ENCODE peak calls at places on chromosomes 2 and 18, in four cellular contexts. R, U, Z and V are unnamed samples.

GRCh38 chr2:42359894-42360483 is 1.0 kb downstream of the COX7A2L start:
- DNase-seq in R (peak), U (no peak), Z (no peak), V (no peak)

GRCh38 chr18:68448736-68449135 is 266.2 kb downstream of the TMX3 start:
- DNase-seq in R (peak), U (no peak), Z (no peak), V (no peak)

GRCh38 chr2:1865716-1866234 is 121.5 kb upstream of the PXDN start:
- DNase-seq in R (no peak), U (no peak), Z (no peak), V (no peak)

GRCh38 chr2:44736270-44736942 is 205.1 kb upstream of the SIX3 start:
- DNase-seq in R (no peak), U (no peak), Z (no peak), V (no peak)

GRCh38 chr18:331231-331771 is 63.5 kb upstream of the THOC1 start:
- DNase-seq in R (no peak), U (no peak), Z (no peak), V (no peak)

GRCh38 chr2:129129087-129129486 is 810.4 kb upstream of the HS6ST1 start:
- DNase-seq in R (no peak), U (no peak), Z (no peak), V (no peak)

GRCh38 chr18:8871484-8871883 is 166.1 kb downstream of the MTCL1 start:
- DNase-seq in R (no peak), U (no peak), Z (no peak), V (no peak)

GRCh38 chr2:127877626-127878025 is 8.1 kb downstream of the AMMECR1L start:
- DNase-seq in R (peak), U (no peak), Z (no peak), V (no peak)

GRCh38 chr2:156778916-156779315 is 342.7 kb downstream of the GPD2 start:
- DNase-seq in R (no peak), U (no peak), Z (no peak), V (no peak)

GRCh38 chr2:98907966-98908905 is 27.8 kb downstream of the CRACDL start:
- DNase-seq in R (no peak), U (no peak), Z (no peak), V (no peak)

GRCh38 chr2:239227661-239228371 is 173.0 kb downstream of the HDAC4 start:
- DNase-seq in R (peak), U (peak), Z (no peak), V (peak)

GRCh38 chr2:7454592-7454991 is 537.4 kb downstream of the RNF144A start:
- DNase-seq in R (no peak), U (no peak), Z (no peak), V (no peak)

GRCh38 chr2:8604262-8604661 is 77.6 kb upstream of the ID2 start:
- DNase-seq in R (peak), U (no peak), Z (no peak), V (no peak)

GRCh38 chr2:192499476-192499875 is 304.7 kb upstream of the TMEFF2 start:
- DNase-seq in R (no peak), U (no peak), Z (no peak), V (no peak)

GRCh38 chr2:2233171-2233826 is 97.8 kb downstream of the MYT1L start:
- DNase-seq in R (no peak), U (no peak), Z (no peak), V (no peak)

GRCh38 chr2:136363921-136364320 is 246.0 kb upstream of the CXCR4 start:
- DNase-seq in R (no peak), U (no peak), Z (no peak), V (no peak)

GRCh38 chr18:23087352-23087751 is 47.9 kb upstream of the CABLES1 start:
- DNase-seq in R (no peak), U (no peak), Z (no peak), V (no peak)

GRCh38 chr2:218000137-218000536 is 2.7 kb downstream of the TNS1 start:
- DNase-seq in R (peak), U (no peak), Z (peak), V (no peak)

GRCh38 chr2:196182439-196183171 is 11.2 kb upstream of the STK17B start:
- DNase-seq in R (no peak), U (no peak), Z (no peak), V (no peak)

GRCh38 chr2:23363831-23364230 is 21.1 kb upstream of the KLHL29 start:
- DNase-seq in R (no peak), U (no peak), Z (no peak), V (no peak)

GRCh38 chr2:156455366-156455975 is 19.3 kb downstream of the GPD2 start:
- DNase-seq in R (peak), U (no peak), Z (no peak), V (no peak)

GRCh38 chr2:220556658-220557057 is 929.2 kb downstream of the SLC4A3 start:
- DNase-seq in R (peak), U (no peak), Z (no peak), V (no peak)

GRCh38 chr18:77967791-77968190 is 718.1 kb downstream of the GALR1 start:
- DNase-seq in R (no peak), U (no peak), Z (no peak), V (no peak)

GRCh38 chr2:34104601-34105000 is 505.5 kb upstream of the FAM98A start:
- DNase-seq in R (peak), U (no peak), Z (no peak), V (no peak)

GRCh38 chr2:154850532-154850931 is 152.0 kb downstream of the KCNJ3 start:
- DNase-seq in R (no peak), U (no peak), Z (no peak), V (no peak)

GRCh38 chr18:27202771-27203170 is 17.7 kb upstream of the CHST9 start:
- DNase-seq in R (no peak), U (no peak), Z (no peak), V (no peak)

GRCh38 chr2:10389596-10389995 is 58.5 kb downstream of the ODC1 start:
- DNase-seq in R (peak), U (no peak), Z (no peak), V (no peak)

GRCh38 chr18:48408727-48409590 is at the start of gene ZBTB7C:
- DNase-seq in R (no peak), U (no peak), Z (peak), V (no peak)

GRCh38 chr2:48414640-48414979 is 115.3 kb upstream of the STON1 start:
- DNase-seq in R (no peak), U (no peak), Z (no peak), V (no peak)
- H3K4me3 ChIP-seq in R (no peak), U (no peak), Z (no peak), V (no peak)

GRCh38 chr2:46298522-46299351 is 1.5 kb downstream of the EPAS1 start:
- DNase-seq in R (peak), U (peak), Z (peak), V (peak)
- TF ChIP-seq CTCF in R (peak), U (no peak), Z (peak), V (no peak)

GRCh38 chr18:76562286-76562840 is 67.3 kb upstream of the ZNF516 start:
- DNase-seq in R (no peak), U (no peak), Z (no peak), V (no peak)
- H3K27ac ChIP-seq in R (no peak), U (no peak), Z (no peak), V (no peak)

GRCh38 chr2:120977582-120978358 is 242.1 kb downstream of the GLI2 start:
- DNase-seq in R (no peak), U (no peak), Z (no peak), V (no peak)

GRCh38 chr2:120978359-120979050 is 242.8 kb downstream of the GLI2 start:
- DNase-seq in R (peak), U (no peak), Z (no peak), V (no peak)

GRCh38 chr2:120979921-120980320 is 244.3 kb downstream of the GLI2 start:
- DNase-seq in R (no peak), U (no peak), Z (no peak), V (no peak)

GRCh38 chr2:120976501-120977307 is 241.0 kb downstream of the GLI2 start:
- DNase-seq in R (no peak), U (no peak), Z (no peak), V (no peak)

DNA sequence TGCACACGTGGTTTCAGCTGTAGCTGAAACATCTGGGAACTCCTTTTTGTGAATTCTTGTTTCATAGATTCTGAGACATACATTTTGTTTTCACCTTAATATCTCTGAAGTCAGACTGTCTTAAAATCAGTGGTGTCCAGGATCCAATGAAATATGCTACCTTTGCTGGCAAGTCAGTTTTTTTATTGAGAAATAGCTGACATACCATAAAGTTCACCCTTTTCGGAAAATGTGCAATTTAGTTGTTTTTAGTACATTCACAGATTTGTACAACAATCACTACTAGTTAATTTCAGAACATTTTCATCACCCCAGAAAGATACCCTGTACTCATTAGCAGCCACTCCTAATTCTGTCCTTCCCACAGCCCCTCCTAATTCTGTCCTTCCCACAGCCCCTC is 243.7 kb downstream of the GLI2 start:
- DNase-seq in R (no peak), U (no peak), Z (no peak), V (no peak)
- H3K4me3 ChIP-seq in R (no peak), U (no peak), Z (no peak), V (no peak)

DNA sequence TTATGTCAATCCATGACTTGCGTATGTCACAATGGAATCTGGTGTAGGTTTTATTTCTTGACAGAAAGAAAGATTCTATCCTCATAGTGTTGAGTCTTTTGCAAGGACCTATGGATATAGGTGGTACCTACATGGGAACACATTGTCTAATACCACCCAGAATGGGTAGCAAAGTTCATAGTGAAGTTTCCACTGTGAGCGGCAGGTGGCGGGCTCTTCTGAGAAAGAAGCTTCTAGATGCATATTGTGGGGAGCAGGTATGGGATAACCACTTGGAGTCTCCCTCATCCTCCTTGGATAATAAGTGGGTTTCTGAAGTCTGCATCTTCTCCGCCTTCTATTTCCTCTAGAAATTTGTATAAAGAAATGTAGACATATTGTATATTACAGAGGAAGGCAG is 44.9 kb downstream of the LINC00305 start:
- DNase-seq in R (no peak), U (no peak), Z (no peak), V (no peak)
- TF ChIP-seq CTCF in R (no peak), U (no peak), Z (no peak), V (no peak)